ENCODE peak calls at places on chromosomes 16 and 17, in nine cellular contexts. G is A172; K is ELR; M is HS-27A; U is activated CD4-positive, CD25-positive, alpha-beta regulatory T cell; F is T follicular helper cell; V is NCI-H774; O is NCI-H1105 treated with DMSO at 0.1 percent for 48 hours; B is pancreas. P is an unnamed sample.

GRCh38 chr17:77214743-77215142 is 74.0 kb downstream of the SEC14L1 start:
- DNase-seq in O (no peak), B (no peak), G (peak), M (no peak), F (no peak), K (peak), U (no peak), V (no peak), P (no peak)

GRCh38 chr17:29645516-29646051 is 22.9 kb upstream of the CORO6 start:
- DNase-seq in U (no peak), F (no peak), O (no peak), M (no peak), B (no peak), K (no peak), V (no peak), G (peak), P (no peak)

GRCh38 chr16:29662729-29663019 is 373 bp upstream of the SPN start:
- DNase-seq in V (no peak), B (no peak), M (no peak), F (no peak), O (no peak), G (no peak), U (no peak), K (no peak), P (no peak)

GRCh38 chr16:81604960-81605383 is 160.4 kb downstream of the CMIP start:
- DNase-seq in M (no peak), G (peak), V (peak), O (no peak), F (no peak), K (peak), U (no peak), B (no peak), P (no peak)

GRCh38 chr17:79811036-79811887 is 14.4 kb upstream of the CBX8 start:
- DNase-seq in B (no peak), F (no peak), M (no peak), O (peak), V (peak), U (no peak), K (no peak), G (peak), P (no peak)

GRCh38 chr16:4873091-4873490 is 25.8 kb downstream of the UBN1 start:
- DNase-seq in K (no peak), F (no peak), O (no peak), V (no peak), U (no peak), G (no peak), M (no peak), B (no peak), P (no peak)

GRCh38 chr16:11047939-11048500 is 103.7 kb downstream of the CLEC16A start:
- DNase-seq in K (no peak), V (no peak), F (no peak), O (no peak), G (no peak), M (no peak), B (no peak), U (no peak), P (no peak)

GRCh38 chr17:13462161-13462560 is 139.6 kb downstream of the HS3ST3A1 start:
- DNase-seq in V (no peak), M (no peak), G (no peak), O (no peak), B (no peak), K (peak), U (no peak), F (no peak), P (no peak)

GRCh38 chr16:68792465-68793324 is 50.6 kb upstream of the TANGO6 start:
- DNase-seq in K (peak), V (no peak), O (no peak), B (peak), U (no peak), F (no peak), G (peak), M (peak), P (no peak)

GRCh38 chr17:60525624-60526514 is at the start of gene APPBP2:
- DNase-seq in U (peak), M (peak), B (peak), V (peak), O (peak), K (peak), G (peak), F (peak), P (peak)

GRCh38 chr17:39739885-39740356 is 2.2 kb downstream of the GRB7 start:
- DNase-seq in F (no peak), B (no peak), G (no peak), U (no peak), K (no peak), M (no peak), V (no peak), O (peak), P (no peak)

GRCh38 chr16:35188288-35189155 is 1729.1 kb downstream of the TP53TG3F start:
- DNase-seq in O (peak), V (no peak), M (no peak), K (no peak), B (no peak), U (no peak), G (no peak), F (no peak), P (no peak)

GRCh38 chr16:71230122-71230845 is at the start of gene HYDIN:
- DNase-seq in U (no peak), K (peak), F (no peak), G (no peak), B (peak), O (peak), M (no peak), V (peak), P (no peak)

GRCh38 chr17:8832711-8833352 is 33.7 kb upstream of the MFSD6L start:
- DNase-seq in O (no peak), K (no peak), V (peak), F (no peak), U (no peak), G (no peak), B (no peak), M (no peak), P (peak)

GRCh38 chr17:6671431-6671830 is 19.9 kb downstream of the C17orf100 start:
- DNase-seq in O (no peak), G (no peak), M (no peak), B (no peak), U (no peak), F (no peak), V (no peak), K (no peak), P (no peak)

GRCh38 chr17:77691216-77692085 is 267.1 kb upstream of the TNRC6C start:
- DNase-seq in G (no peak), B (no peak), M (no peak), U (no peak), V (no peak), K (no peak), F (no peak), O (no peak), P (peak)

GRCh38 chr17:17060001-17060929 is 18.0 kb downstream of the MPRIP start:
- DNase-seq in V (no peak), O (no peak), G (no peak), M (no peak), B (no peak), U (no peak), K (no peak), F (no peak), P (no peak)

GRCh38 chr16:88347656-88348376 is 34.9 kb upstream of the ZNF469 start:
- DNase-seq in K (no peak), U (no peak), B (no peak), O (no peak), V (no peak), G (no peak), F (no peak), M (no peak), P (peak)

P was measured in naive B cell.